ENCODE peak calls at places on chromosome 12, in nine cellular contexts. S, D, H, P, A, E, J, X and L are unnamed samples. For H3K27me3 and H3K4me1, the result is how much of the 10 kb centered on the place peaks cover.

GRCh38 chr12:104138747-104139186 is 757 bp upstream of the NFYB start:
- DNase-seq in S (peak), D (peak), H (peak), P (peak), A (no peak), E (peak), J (peak), X (no peak), L (no peak)

GRCh38 chr12:93832126-93832525 is 155.0 kb downstream of the CRADD start:
- DNase-seq in S (no peak), D (no peak), H (no peak), P (peak), A (no peak), E (no peak), J (no peak), X (no peak), L (no peak)

GRCh38 chr12:68270358-68270757 is 17.0 kb upstream of the IL22 start:
- DNase-seq in S (no peak), D (no peak), H (no peak), P (no peak), A (no peak), E (no peak), J (no peak), X (no peak), L (no peak)

GRCh38 chr12:45918818-45919217 is 71.6 kb downstream of the SCAF11 start:
- DNase-seq in S (no peak), D (no peak), H (no peak), P (peak), A (no peak), E (no peak), J (no peak), X (no peak), L (no peak)

GRCh38 chr12:100827901-100828520 is 33.4 kb downstream of the ANO4 start:
- DNase-seq in S (no peak), D (no peak), H (no peak), P (peak), A (peak), E (no peak), J (peak), X (no peak), L (no peak)

GRCh38 chr12:121626087-121626852 is at the start of gene ORAI1:
- DNase-seq in S (peak), D (peak), H (peak), P (peak), A (peak), E (peak), J (peak), X (peak), L (peak)

GRCh38 chr12:25364529-25365339 is 114.0 kb upstream of the KRAS start:
- DNase-seq in S (no peak), D (no peak), H (no peak), P (no peak), A (peak), E (no peak), J (no peak), X (no peak), L (no peak)

GRCh38 chr12:27334052-27334720 is 1.6 kb downstream of the BMAL2 start:
- DNase-seq in S (no peak), D (no peak), H (no peak), P (peak), A (no peak), E (no peak), J (no peak), X (no peak), L (no peak)

GRCh38 chr12:104273503-104273902 is 30.0 kb upstream of the EID3 start:
- DNase-seq in S (no peak), D (no peak), H (no peak), P (no peak), A (no peak), E (no peak), J (no peak), X (no peak), L (no peak)

GRCh38 chr12:41944241-41944640 is 200.4 kb downstream of the GXYLT1 start:
- DNase-seq in S (no peak), D (no peak), H (no peak), P (no peak), A (no peak), E (no peak), J (no peak), X (no peak), L (no peak)

GRCh38 chr12:117098361-117099217 is 627 bp downstream of the TESC start:
- DNase-seq in S (no peak), D (peak), H (peak), P (no peak), A (no peak), E (no peak), J (peak), X (peak), L (no peak)

GRCh38 chr12:40078201-40078730 is 27.6 kb downstream of the SLC2A13 start:
- DNase-seq in S (no peak), D (no peak), H (no peak), P (peak), A (no peak), E (no peak), J (no peak), X (no peak), L (no peak)

GRCh38 chr12:24940157-24940556 is 8.7 kb downstream of the BCAT1 start:
- DNase-seq in S (no peak), D (no peak), H (no peak), P (no peak), A (no peak), E (no peak), J (no peak), X (no peak), L (no peak)

GRCh38 chr12:55847603-55848329 is 5.0 kb upstream of the MMP19 start:
- DNase-seq in S (peak), D (peak), H (peak), P (peak), A (peak), E (peak), J (no peak), X (no peak), L (peak)

DNA sequence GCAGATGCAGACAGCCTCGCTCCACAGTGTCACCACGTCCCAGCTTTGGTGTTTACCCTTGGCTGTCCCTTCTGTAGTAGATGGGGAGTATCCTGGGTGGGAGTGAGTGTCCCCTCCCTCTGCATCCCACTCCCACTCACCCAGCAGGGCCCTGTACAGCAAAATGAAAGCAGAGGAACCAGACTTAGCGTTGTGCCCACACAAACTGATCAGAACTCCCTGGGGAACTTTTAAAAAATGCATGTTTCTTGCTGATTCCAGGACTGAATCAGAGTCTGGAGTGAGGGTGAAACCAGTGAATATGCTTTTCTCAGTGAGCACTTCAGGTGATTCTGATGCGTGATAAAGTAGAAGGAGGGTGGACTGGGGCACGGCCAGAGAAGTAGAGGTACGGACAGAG is 2.9 kb downstream of the ACVRL1 start:
- DNase-seq in S (no peak), D (no peak), H (no peak), P (peak), A (no peak), E (no peak), J (no peak), X (no peak), L (no peak)
- H3K27me3 ChIP-seq in S (under half), D (under half), H (under half), P (under half), A (under half), E (under half), J (half or more), X (under half), L (under half)

DNA sequence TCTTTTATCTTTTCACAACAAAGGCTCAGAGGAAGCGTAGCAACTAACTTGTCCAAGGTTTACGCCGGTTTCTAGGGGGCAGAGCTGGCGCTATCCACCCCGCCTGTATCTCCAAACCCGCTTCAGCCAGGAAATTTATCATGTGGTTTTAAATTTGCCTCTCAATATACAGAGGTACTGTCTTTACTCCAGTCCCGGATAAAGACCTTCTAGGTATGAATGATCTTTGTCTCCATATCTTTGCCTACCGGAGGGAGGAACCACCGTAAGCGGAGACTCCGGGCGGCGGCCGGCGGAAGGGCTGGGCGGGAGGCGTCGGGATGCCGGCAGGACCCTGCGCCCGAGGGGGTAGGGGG is 693 bp upstream of the RIMKLB start:
- DNase-seq in S (no peak), D (no peak), H (no peak), P (peak), A (no peak), E (no peak), J (peak), X (peak), L (no peak)
- H3K4me1 ChIP-seq in S (under half), D (under half), H (under half), P (under half), A (under half), E (half or more), J (under half), X (under half), L (under half)

GRCh38 chr12:131852551-131853299 is 24.5 kb downstream of the MMP17 start:
- DNase-seq in S (no peak), D (no peak), H (no peak), P (peak), A (peak), E (no peak), J (no peak), X (no peak), L (no peak)

GRCh38 chr12:131853832-131854797 is 25.9 kb downstream of the MMP17 start:
- DNase-seq in S (no peak), D (no peak), H (no peak), P (no peak), A (no peak), E (no peak), J (no peak), X (no peak), L (no peak)

GRCh38 chr12:131850856-131851559 is 22.8 kb downstream of the MMP17 start:
- DNase-seq in S (no peak), D (peak), H (peak), P (no peak), A (no peak), E (no peak), J (peak), X (no peak), L (peak)

GRCh38 chr12:131849700-131850553 is 21.7 kb downstream of the MMP17 start:
- DNase-seq in S (no peak), D (no peak), H (no peak), P (no peak), A (no peak), E (no peak), J (no peak), X (no peak), L (no peak)

GRCh38 chr12:131851741-131852550 is 23.8 kb downstream of the MMP17 start:
- DNase-seq in S (no peak), D (no peak), H (no peak), P (no peak), A (peak), E (no peak), J (no peak), X (no peak), L (no peak)
- H3K4me3 ChIP-seq in S (no peak), D (no peak), H (no peak), P (no peak), A (no peak), E (no peak), J (no peak), X (no peak), L (no peak)

GRCh38 chr12:51866324-51866723 is 17.8 kb upstream of the FIGNL2 start:
- DNase-seq in S (no peak), D (no peak), H (no peak), P (no peak), A (no peak), E (no peak), J (no peak), X (no peak), L (no peak)
- H3K27me3 ChIP-seq in S (under half), D (half or more), H (under half), P (under half), A (under half), E (half or more), J (half or more), X (under half), L (under half)

DNA sequence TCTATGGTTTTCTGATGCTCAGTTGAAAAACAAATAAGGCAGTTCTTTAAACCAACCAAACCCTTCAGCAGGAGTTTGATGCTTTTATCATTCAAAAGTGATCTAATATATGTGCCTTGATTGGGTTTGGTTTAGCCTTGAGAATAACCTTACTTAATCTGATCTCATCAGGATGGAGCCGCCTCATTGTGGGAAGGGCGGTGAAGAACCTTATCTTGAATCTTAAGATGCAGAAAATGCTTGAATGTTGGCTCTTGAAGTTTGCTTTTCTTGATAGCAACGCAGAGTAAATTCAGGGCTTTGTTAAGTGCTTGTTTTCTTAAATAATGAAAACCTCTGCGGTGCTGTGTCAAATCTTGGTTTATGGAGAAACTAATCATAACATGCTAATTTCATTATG is 138.2 kb downstream of the MON2 start:
- DNase-seq in S (no peak), D (no peak), H (no peak), P (peak), A (no peak), E (no peak), J (no peak), X (no peak), L (no peak)
- H3K4me1 ChIP-seq in S (under half), D (under half), H (under half), P (half or more), A (under half), E (under half), J (under half), X (under half), L (under half)

GRCh38 chr12:120197542-120197887 is 3.0 kb upstream of the GCN1 start:
- DNase-seq in S (no peak), D (no peak), H (no peak), P (no peak), A (no peak), E (no peak), J (no peak), X (no peak), L (no peak)

GRCh38 chr12:120194534-120195395 is at the start of gene GCN1:
- DNase-seq in S (peak), D (peak), H (peak), P (peak), A (peak), E (peak), J (peak), X (peak), L (peak)

GRCh38 chr12:120196363-120196762 is 1.8 kb upstream of the GCN1 start:
- DNase-seq in S (no peak), D (no peak), H (no peak), P (no peak), A (no peak), E (no peak), J (no peak), X (no peak), L (no peak)

GRCh38 chr12:120199595-120200306 is 1.2 kb downstream of the RPLP0 start:
- DNase-seq in S (no peak), D (no peak), H (no peak), P (peak), A (no peak), E (no peak), J (no peak), X (no peak), L (no peak)

GRCh38 chr12:120199025-120199424 is 1.9 kb downstream of the RPLP0 start:
- DNase-seq in S (no peak), D (no peak), H (no peak), P (no peak), A (no peak), E (no peak), J (no peak), X (no peak), L (no peak)
- H3K4me3 ChIP-seq in S (no peak), D (no peak), H (peak), P (peak), A (peak), E (peak), J (peak), X (no peak), L (peak)

GRCh38 chr12:1844223-1844622 is 23.9 kb downstream of the LRTM2 start:
- DNase-seq in S (no peak), D (peak), H (no peak), P (no peak), A (no peak), E (no peak), J (no peak), X (no peak), L (peak)

GRCh38 chr12:1846421-1847405 is 26.3 kb downstream of the LRTM2 start:
- DNase-seq in S (no peak), D (peak), H (no peak), P (no peak), A (no peak), E (no peak), J (no peak), X (no peak), L (peak)

GRCh38 chr12:1845886-1846285 is 25.5 kb downstream of the LRTM2 start:
- DNase-seq in S (no peak), D (peak), H (no peak), P (no peak), A (no peak), E (no peak), J (no peak), X (no peak), L (peak)

GRCh38 chr12:1845010-1845409 is 24.6 kb downstream of the LRTM2 start:
- DNase-seq in S (no peak), D (no peak), H (no peak), P (no peak), A (no peak), E (no peak), J (no peak), X (no peak), L (peak)

GRCh38 chr12:1845427-1845826 is 25.1 kb downstream of the LRTM2 start:
- DNase-seq in S (no peak), D (peak), H (no peak), P (no peak), A (no peak), E (no peak), J (no peak), X (no peak), L (peak)
- H3K27me3 ChIP-seq in S (under half), D (under half), H (under half), P (half or more), A (under half), E (half or more), J (under half), X (under half), L (under half)

GRCh38 chr12:105325117-105325516 is 5.4 kb upstream of the C12orf75 start:
- DNase-seq in S (no peak), D (no peak), H (no peak), P (no peak), A (no peak), E (no peak), J (no peak), X (no peak), L (no peak)
- H3K4me1 ChIP-seq in S (under half), D (under half), H (under half), P (half or more), A (under half), E (under half), J (under half), X (under half), L (under half)

GRCh38 chr12:33589609-33590114 is 150.0 kb upstream of the SYT10 start:
- DNase-seq in S (no peak), D (no peak), H (no peak), P (no peak), A (no peak), E (no peak), J (peak), X (no peak), L (no peak)

GRCh38 chr12:33586576-33586975 is 147.0 kb upstream of the SYT10 start:
- DNase-seq in S (no peak), D (no peak), H (no peak), P (no peak), A (no peak), E (no peak), J (no peak), X (no peak), L (no peak)

GRCh38 chr12:33593753-33594152 is 154.1 kb upstream of the SYT10 start:
- DNase-seq in S (no peak), D (no peak), H (no peak), P (no peak), A (no peak), E (no peak), J (no peak), X (no peak), L (no peak)

GRCh38 chr12:33588725-33589405 is 149.2 kb upstream of the SYT10 start:
- DNase-seq in S (no peak), D (no peak), H (no peak), P (no peak), A (no peak), E (no peak), J (no peak), X (no peak), L (no peak)

GRCh38 chr12:33588082-33588712 is 148.6 kb upstream of the SYT10 start:
- DNase-seq in S (peak), D (no peak), H (no peak), P (peak), A (no peak), E (no peak), J (peak), X (no peak), L (no peak)
- H3K4me3 ChIP-seq in S (no peak), D (no peak), H (no peak), P (no peak), A (no peak), E (no peak), J (no peak), X (no peak), L (no peak)

GRCh38 chr12:90729741-90730140 is 225.2 kb downstream of the CCER1 start:
- DNase-seq in S (no peak), D (no peak), H (no peak), P (peak), A (no peak), E (no peak), J (no peak), X (no peak), L (no peak)
- H3K27me3 ChIP-seq in S (under half), D (under half), H (under half), P (under half), A (under half), E (under half), J (under half), X (under half), L (under half)